ENCODE peak calls at places on chromosomes 1 and 21, in eight cellular contexts. U, H, V, C, O, B, M and F are unnamed samples.

GRCh38 chr21:27429612-27430361 is 462.9 kb upstream of the ADAMTS5 start:
- DNase-seq in U (no peak), H (no peak), V (peak), C (no peak), O (no peak), B (peak), M (no peak), F (no peak)

GRCh38 chr1:168288311-168289052 is 7.8 kb downstream of the TBX19 start:
- DNase-seq in U (no peak), H (no peak), V (no peak), C (no peak), O (no peak), B (no peak), M (no peak), F (no peak)

GRCh38 chr1:36349839-36350238 is 26.4 kb upstream of the EVA1B start:
- DNase-seq in U (no peak), H (no peak), V (no peak), C (no peak), O (no peak), B (no peak), M (no peak), F (no peak)

GRCh38 chr1:52654063-52654462 is 21.1 kb downstream of the SHISAL2A start:
- DNase-seq in U (no peak), H (no peak), V (no peak), C (no peak), O (no peak), B (no peak), M (no peak), F (no peak)

GRCh38 chr1:37588939-37589338 is 6.8 kb downstream of the GNL2 start:
- DNase-seq in U (no peak), H (no peak), V (no peak), C (no peak), O (no peak), B (no peak), M (no peak), F (no peak)

GRCh38 chr1:81703352-81703735 is 97.4 kb upstream of the ADGRL2 start:
- DNase-seq in U (no peak), H (no peak), V (peak), C (no peak), O (no peak), B (no peak), M (no peak), F (no peak)

GRCh38 chr21:29374481-29374880 is 75.8 kb downstream of the BACH1 start:
- DNase-seq in U (no peak), H (no peak), V (no peak), C (no peak), O (no peak), B (no peak), M (no peak), F (no peak)

GRCh38 chr1:74737360-74737759 is 4.4 kb downstream of the TYW3 start:
- DNase-seq in U (no peak), H (no peak), V (no peak), C (no peak), O (no peak), B (no peak), M (no peak), F (no peak)

DNA sequence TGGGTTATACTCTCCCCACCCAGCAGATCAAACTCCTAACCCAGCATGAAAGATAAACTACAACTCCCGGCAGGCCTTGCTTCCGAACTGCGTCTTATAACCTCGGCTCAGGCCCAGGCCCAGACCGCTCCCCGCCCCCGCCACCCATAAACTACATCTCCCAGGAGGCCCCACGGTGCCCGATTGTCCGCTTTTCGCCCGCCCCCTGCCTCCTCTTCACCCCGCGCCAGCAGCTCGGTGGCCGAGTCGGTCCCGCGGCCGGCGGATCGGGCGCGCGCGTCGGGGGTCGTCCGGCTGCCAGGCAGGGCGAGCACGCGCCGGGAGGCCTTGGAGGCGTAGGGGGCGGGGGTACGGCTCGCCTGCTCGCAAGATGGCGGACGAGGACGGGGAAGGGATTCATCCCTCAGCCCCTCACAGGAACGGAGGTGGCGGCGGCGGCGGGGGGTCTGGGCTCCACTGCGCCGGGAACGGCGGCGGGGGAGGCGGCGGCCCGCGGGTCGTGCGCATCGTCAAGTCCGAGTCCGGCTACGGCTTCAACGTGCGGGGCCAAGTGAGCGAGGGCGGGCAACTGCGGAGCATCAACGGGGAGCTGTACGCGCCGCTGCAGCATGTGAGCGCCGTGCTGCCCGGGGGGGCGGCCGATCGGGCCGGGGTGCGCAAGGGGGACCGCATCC is at the start of gene SNX27:
- DNase-seq in U (peak), H (peak), V (peak), C (peak), O (peak), B (peak), M (peak), F (peak)
- TF ChIP-seq POLR2A in U (peak), H (peak), V (peak), C (peak), O (no peak), B (peak), M (peak), F (peak)

DNA sequence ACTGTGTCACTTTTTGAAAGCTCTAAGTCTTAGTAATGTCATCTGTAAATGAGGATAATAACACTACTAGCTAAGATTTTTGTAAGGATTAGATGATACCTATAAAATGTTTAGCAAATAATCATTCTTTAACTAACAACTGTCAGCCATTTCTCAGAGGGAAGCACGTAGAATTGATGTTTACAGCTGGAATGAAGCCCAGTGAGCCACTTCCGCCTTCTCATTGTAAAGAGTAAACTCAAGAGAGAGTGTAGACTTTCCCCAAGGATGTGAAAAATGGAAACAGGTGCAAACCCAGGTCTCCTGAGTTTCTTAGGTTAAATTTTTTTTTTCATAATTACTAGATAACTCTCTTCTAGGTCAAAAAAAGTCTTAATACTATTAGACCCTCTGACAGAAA is 4.9 kb downstream of the GREM2 start:
- DNase-seq in U (no peak), H (no peak), V (no peak), C (no peak), O (no peak), B (no peak), M (no peak), F (no peak)
- H3K4me3 ChIP-seq in U (no peak), H (no peak), V (no peak), C (no peak), O (no peak), B (no peak), M (no peak), F (no peak)

GRCh38 chr1:206513312-206514111 is 6.2 kb downstream of the RASSF5 start:
- DNase-seq in U (peak), H (peak), V (no peak), C (no peak), O (no peak), B (peak), M (no peak), F (peak)
- H3K27ac ChIP-seq in U (peak), H (no peak), V (no peak), C (peak), O (peak), B (peak), M (peak), F (peak)

GRCh38 chr1:152510503-152510902 is at the start of gene LCE5A:
- DNase-seq in U (no peak), H (no peak), V (no peak), C (no peak), O (no peak), B (no peak), M (no peak), F (no peak)

GRCh38 chr1:152511596-152511995 is 993 bp downstream of the LCE5A start:
- DNase-seq in U (no peak), H (no peak), V (no peak), C (no peak), O (no peak), B (no peak), M (no peak), F (no peak)

GRCh38 chr1:152515454-152515823 is 1.2 kb downstream of the CRCT1 start:
- DNase-seq in U (no peak), H (no peak), V (no peak), C (no peak), O (no peak), B (no peak), M (no peak), F (peak)

GRCh38 chr1:152514715-152515453 is 602 bp downstream of the CRCT1 start:
- DNase-seq in U (no peak), H (no peak), V (no peak), C (no peak), O (no peak), B (no peak), M (no peak), F (no peak)

GRCh38 chr1:152513081-152513480 is 1.2 kb upstream of the CRCT1 start:
- DNase-seq in U (no peak), H (no peak), V (no peak), C (no peak), O (no peak), B (no peak), M (no peak), F (no peak)
- TF ChIP-seq POLR2A in U (no peak), H (no peak), V (no peak), C (no peak), O (no peak), B (no peak), M (no peak), F (no peak)

DNA sequence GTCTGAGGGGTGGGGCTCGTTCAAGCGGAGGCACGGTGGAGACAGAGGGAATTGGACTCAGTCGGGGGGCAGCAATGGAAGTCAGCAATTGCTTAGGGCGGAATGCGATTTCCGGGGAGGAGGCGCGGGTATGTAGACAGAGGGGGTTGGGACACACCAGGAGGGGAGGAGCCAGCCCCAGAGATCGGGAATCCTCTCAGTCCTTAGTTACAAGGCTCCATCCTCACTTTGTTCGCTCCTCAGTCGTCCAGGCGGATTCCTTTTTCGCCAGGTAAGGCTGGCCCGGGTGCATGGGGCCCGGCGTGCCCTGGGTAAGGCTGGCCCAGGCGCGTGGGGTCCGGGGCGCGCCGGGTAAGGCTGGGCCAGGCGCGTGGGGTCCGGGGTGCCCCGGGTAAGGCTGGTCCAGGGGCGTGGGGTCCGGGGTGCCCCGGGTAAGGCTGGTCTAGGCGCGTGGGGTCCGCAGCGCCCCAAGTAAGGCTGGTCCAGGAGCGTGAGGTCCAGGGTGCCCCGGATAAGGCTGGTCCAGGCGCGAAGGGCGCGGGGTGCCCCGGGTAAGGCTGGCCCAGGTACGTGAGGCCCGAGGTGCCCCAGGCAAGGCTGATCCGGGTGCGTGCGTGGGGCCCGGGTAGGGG is at the start of gene L1TD1:
- DNase-seq in U (no peak), H (peak), V (no peak), C (no peak), O (peak), B (no peak), M (no peak), F (peak)
- H3K4me3 ChIP-seq in U (no peak), H (peak), V (no peak), C (no peak), O (peak), B (no peak), M (no peak), F (no peak)

GRCh38 chr1:11655263-11656079 is 794 bp downstream of the FBXO44 start:
- DNase-seq in U (no peak), H (no peak), V (no peak), C (no peak), O (no peak), B (no peak), M (no peak), F (no peak)

GRCh38 chr1:11653101-11653601 is 1.1 kb downstream of the FBXO2 start:
- DNase-seq in U (peak), H (no peak), V (no peak), C (no peak), O (no peak), B (no peak), M (peak), F (no peak)

GRCh38 chr1:11654571-11655262 is at the start of gene FBXO44:
- DNase-seq in U (peak), H (peak), V (no peak), C (no peak), O (no peak), B (peak), M (peak), F (peak)

GRCh38 chr1:11652203-11652780 is 1.9 kb downstream of the FBXO2 start:
- DNase-seq in U (no peak), H (no peak), V (no peak), C (no peak), O (no peak), B (no peak), M (no peak), F (no peak)

DNA sequence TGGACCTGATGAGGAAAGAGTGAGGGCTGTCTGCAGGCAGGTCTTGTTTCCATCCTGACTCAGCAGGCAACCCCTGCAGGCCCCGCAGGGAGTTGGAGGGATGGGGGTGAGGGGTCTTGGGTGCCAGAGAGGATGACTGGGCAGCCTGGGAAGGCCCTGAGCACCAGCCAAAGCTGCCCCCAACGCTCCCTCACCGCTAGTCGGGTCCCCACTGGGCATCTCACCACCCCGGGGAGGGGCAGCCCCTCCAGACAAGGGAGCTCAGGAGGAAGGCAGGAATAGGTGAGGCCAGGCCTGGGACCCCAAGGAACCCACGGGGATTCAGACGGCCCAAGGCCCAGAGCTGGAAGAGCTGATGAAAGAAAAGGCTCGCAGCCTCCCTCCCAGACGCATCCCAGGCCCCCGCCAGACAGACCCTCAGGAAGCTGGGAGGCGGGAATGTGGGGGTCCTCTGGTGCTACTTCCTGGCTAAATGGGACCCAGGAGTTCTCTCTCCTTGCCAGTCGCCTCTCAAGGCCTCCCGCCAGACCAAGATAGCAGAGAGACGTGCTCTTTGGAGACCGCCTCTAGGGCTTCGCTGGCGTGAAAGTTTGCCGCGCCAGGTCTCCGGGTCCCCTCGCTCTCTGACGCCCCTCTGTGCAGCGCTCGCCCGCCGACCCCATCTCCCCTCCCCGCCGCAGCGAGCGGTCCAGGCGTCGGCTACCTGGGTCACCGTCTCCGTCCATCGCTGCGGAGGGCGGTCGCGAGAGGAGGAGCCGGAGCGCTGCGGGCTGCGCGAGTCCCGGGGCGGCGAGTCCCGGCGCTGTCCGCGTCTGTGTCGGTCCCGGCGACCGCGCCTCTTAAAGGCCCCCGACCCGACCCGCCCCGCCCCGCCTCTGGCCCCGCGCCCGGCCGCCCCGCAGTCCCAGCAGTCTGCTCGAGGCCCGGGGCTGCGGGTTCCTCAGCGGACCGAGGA is at the start of gene FBXO2:
- DNase-seq in U (peak), H (no peak), V (no peak), C (no peak), O (no peak), B (no peak), M (no peak), F (peak)
- H3K27ac ChIP-seq in U (peak), H (peak), V (no peak), C (peak), O (peak), B (peak), M (peak), F (peak)